ENCODE peak calls at places on chromosomes 16 and 17, in six cellular contexts. P is mesendoderm, U is IMR-90, O is H9, E is neuronal stem cell, W is H1. K is an unnamed sample.

GRCh38 chr17:28481081-28481571 is 7.7 kb downstream of the SLC13A2 start:
- DNase-seq in P (no peak), U (no peak), O (no peak), E (no peak), W (no peak), K (no peak)

GRCh38 chr16:85670840-85671239 is 17.9 kb downstream of the GINS2 start:
- DNase-seq in P (no peak), U (no peak), O (no peak), E (no peak), W (no peak), K (no peak)

GRCh38 chr17:44614862-44615261 is 41.4 kb upstream of the MEIOC start:
- DNase-seq in P (no peak), U (no peak), O (no peak), E (no peak), W (no peak), K (no peak)

GRCh38 chr17:81342700-81343070 is 47.6 kb upstream of the SLC38A10 start:
- DNase-seq in P (peak), U (no peak), O (peak), E (no peak), W (peak), K (no peak)

GRCh38 chr16:721765-722481 is 977 bp downstream of the ANTKMT start:
- DNase-seq in P (no peak), U (no peak), O (no peak), E (no peak), W (no peak), K (no peak)

GRCh38 chr16:1446296-1447080 is 2.1 kb upstream of the CCDC154 start:
- DNase-seq in P (no peak), U (no peak), O (no peak), E (no peak), W (no peak), K (no peak)

GRCh38 chr17:38874505-38875419 is 4.9 kb downstream of the LASP1 start:
- DNase-seq in P (no peak), U (no peak), O (peak), E (no peak), W (no peak), K (no peak)

GRCh38 chr17:43732961-43733360 is 25.6 kb downstream of the SOST start:
- DNase-seq in P (peak), U (peak), O (no peak), E (no peak), W (no peak), K (peak)

GRCh38 chr17:73307130-73307529 is 4.7 kb downstream of the CDC42EP4 start:
- DNase-seq in P (no peak), U (no peak), O (peak), E (no peak), W (no peak), K (no peak)

GRCh38 chr16:695355-696089 is 5.3 kb upstream of the WDR24 start:
- DNase-seq in P (no peak), U (no peak), O (peak), E (no peak), W (peak), K (no peak)

GRCh38 chr16:30747331-30747730 is 894 bp upstream of the PHKG2 start:
- DNase-seq in P (no peak), U (peak), O (no peak), E (no peak), W (no peak), K (no peak)

GRCh38 chr16:86219655-86220445 is 290.5 kb upstream of the FOXF1 start:
- DNase-seq in P (no peak), U (peak), O (no peak), E (no peak), W (no peak), K (peak)

GRCh38 chr17:72358465-72358864 is 237.6 kb downstream of the SOX9 start:
- DNase-seq in P (no peak), U (peak), O (no peak), E (no peak), W (no peak), K (no peak)

GRCh38 chr17:48552453-48553189 is 7.7 kb upstream of the HOXB2 start:
- DNase-seq in P (no peak), U (peak), O (peak), E (no peak), W (no peak), K (peak)

GRCh38 chr16:58418026-58418425 is 25.8 kb downstream of the GINS3 start:
- DNase-seq in P (no peak), U (no peak), O (no peak), E (no peak), W (no peak), K (no peak)

DNA sequence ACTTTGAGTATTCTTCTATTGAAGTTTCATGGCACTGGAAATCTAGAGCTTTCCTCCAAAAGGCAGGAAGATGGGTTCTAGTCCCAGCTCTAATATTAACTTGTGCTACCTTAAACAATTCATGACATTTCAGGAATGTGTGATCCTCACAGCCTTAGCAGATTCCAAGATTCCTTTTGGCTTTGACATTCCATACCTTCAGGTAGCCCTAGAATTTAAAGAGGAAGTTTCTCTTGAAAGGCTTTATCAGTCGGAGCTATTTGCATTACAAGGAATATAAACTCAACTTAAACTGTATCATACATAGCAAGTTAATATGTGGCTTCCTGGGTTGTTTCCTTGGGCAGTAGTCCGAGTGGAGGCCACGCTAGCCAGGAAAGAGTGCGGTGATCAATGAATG is 330.0 kb downstream of the SHISA9 start:
- DNase-seq in P (peak), U (no peak), O (no peak), E (no peak), W (no peak), K (no peak)
- H4K8ac ChIP-seq in P (no peak), U (no peak), O (no peak), E (no peak), W (no peak), K (no peak)

GRCh38 chr17:4938670-4939553 is 934 bp downstream of the SLC25A11 start:
- DNase-seq in P (no peak), U (no peak), O (peak), E (no peak), W (no peak), K (peak)
- H3K18ac ChIP-seq in P (no peak), U (no peak), O (no peak), E (peak), W (peak), K (peak)

DNA sequence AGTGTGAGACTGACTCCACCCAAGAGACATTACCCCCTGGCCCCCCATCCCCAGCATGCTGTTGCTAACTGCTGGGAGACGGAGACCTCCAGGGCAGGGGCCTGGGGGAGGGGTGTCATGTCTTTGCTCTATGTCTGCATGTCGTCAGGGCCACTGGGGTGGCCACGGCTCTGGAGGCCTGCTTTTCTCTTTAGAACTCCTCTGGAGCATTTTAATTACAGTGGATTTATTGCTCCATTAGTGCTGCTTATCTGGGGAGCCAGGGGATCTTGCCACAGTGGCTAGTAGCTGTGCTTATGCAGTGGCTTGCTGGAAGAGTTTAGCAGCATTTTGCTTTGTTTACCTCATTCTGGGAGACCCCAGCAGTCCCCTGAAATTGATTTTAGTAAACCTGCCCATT is 32.3 kb downstream of the CLEC16A start:
- DNase-seq in P (peak), U (no peak), O (no peak), E (no peak), W (no peak), K (peak)
- H3K4ac ChIP-seq in P (no peak), U (no peak), O (no peak), E (no peak), W (no peak), K (peak)

DNA sequence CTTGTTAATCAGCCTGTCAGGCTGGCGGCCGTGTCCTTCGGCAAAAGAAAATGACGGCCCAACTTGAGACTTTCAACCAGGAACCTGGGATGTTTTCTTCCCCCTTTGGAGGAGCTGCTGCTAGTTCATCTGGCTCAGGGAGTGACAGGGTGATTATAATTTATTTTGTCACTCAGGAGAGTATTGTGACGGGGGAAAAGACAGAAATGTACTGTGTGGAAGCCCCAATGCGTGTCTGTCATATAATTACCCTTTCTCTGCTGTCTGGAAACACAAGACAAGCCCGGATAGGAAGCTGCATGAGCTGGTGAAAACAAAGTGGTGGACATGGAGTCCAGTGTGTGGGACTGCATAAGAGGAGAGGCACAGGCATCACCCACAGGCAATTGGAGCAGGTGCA is 326.2 kb upstream of the HSBP1 start:
- DNase-seq in P (no peak), U (no peak), O (no peak), E (no peak), W (no peak), K (no peak)
- H4K8ac ChIP-seq in P (no peak), U (no peak), O (no peak), E (no peak), W (no peak), K (no peak)

DNA sequence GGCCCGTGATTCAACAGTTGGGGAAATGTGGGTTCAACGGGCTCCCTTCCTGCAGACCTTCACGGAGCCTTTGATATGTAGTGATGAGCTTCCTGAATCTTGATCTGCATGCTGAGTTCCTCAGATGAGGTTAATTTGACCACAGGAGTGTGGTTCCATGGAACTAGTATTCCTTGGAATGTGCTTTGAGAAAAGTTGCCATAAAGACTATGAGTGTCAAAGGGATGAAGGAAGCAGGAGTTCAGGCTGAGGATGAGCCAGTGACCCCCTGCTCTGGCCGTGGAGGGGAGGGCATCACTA is 229.2 kb downstream of the MSI2 start:
- DNase-seq in P (no peak), U (no peak), O (no peak), E (no peak), W (no peak), K (no peak)
- H3K18ac ChIP-seq in P (no peak), U (peak), O (no peak), E (no peak), W (peak), K (peak)

DNA sequence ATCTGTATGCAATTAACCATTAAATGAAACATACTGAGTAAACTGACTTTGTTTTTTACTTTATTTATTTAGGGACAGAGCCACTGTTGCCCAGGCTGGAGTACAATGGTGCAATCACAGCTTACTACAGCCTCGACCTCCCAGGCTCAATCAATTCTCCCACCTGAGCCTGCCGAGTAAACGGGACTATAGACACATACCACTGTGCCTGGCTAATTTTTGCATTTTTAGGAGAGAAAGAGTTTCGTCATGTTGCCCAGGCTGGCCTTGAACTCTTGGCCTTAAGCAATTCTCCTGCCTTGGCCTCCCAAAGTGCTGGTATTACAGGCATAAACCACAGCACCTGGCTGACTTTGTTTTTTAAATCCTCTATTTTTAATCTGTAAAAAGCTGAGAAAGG is 42.6 kb downstream of the ANKFY1 start:
- DNase-seq in P (no peak), U (no peak), O (no peak), E (no peak), W (no peak), K (no peak)
- H3K4ac ChIP-seq in P (no peak), U (no peak), O (no peak), E (no peak), W (no peak), K (no peak)

GRCh38 chr17:65055708-65056638 is 567 bp downstream of the GNA13 start:
- DNase-seq in P (peak), U (peak), O (peak), E (no peak), W (no peak), K (peak)
- H4K8ac ChIP-seq in P (no peak), U (peak), O (no peak), E (no peak), W (peak), K (peak)

K was measured in mesenchymal stem cell.